ENCODE peak calls at places on chromosomes 13 and 19, in nine cellular contexts. Z is thoracic aorta, B is lung, I is tibial artery, L is A549, H is prostate gland, N is hepatocyte, U is heart left ventricle, W is endothelial cell of umbilical vein. D is an unnamed sample. For H3K4me1, the result is how much of the 10 kb centered on the place peaks cover.

GRCh38 chr19:10069046-10069445 is 17.1 kb upstream of the SHFL start:
- DNase-seq in L (no peak), Z (no peak), N (no peak), W (no peak), B (no peak), U (no peak), I (no peak), H (no peak), D (no peak)

GRCh38 chr13:81142306-81142999 is 801.5 kb upstream of the SPRY2 start:
- DNase-seq in H (peak), U (no peak), L (no peak), W (no peak), I (no peak), Z (no peak), N (no peak), B (no peak), D (no peak)

GRCh38 chr19:17346109-17346671 is 8.8 kb downstream of the GTPBP3 start:
- DNase-seq in B (peak), U (peak), N (peak), Z (no peak), L (peak), I (peak), W (peak), H (peak), D (peak)

GRCh38 chr19:1254081-1254527 is 5.7 kb downstream of the MIDN start:
- DNase-seq in Z (no peak), H (peak), U (peak), I (no peak), B (no peak), N (no peak), W (no peak), L (no peak), D (no peak)

GRCh38 chr19:21130097-21130775 is 11.6 kb upstream of the ZNF431 start:
- DNase-seq in N (peak), I (no peak), U (no peak), H (peak), B (no peak), L (no peak), Z (no peak), W (no peak), D (no peak)

GRCh38 chr19:811511-812048 is 10.2 kb downstream of the PLPPR3 start:
- DNase-seq in W (no peak), I (no peak), U (no peak), N (no peak), L (no peak), H (no peak), B (no peak), Z (no peak), D (no peak)

GRCh38 chr19:21210037-21210621 is 68.3 kb downstream of the ZNF431 start:
- DNase-seq in L (no peak), U (no peak), N (peak), W (no peak), H (no peak), Z (no peak), I (no peak), B (no peak), D (no peak)

GRCh38 chr13:29956771-29957170 is 106.4 kb upstream of the UBL3 start:
- DNase-seq in I (no peak), Z (no peak), H (no peak), U (no peak), B (no peak), W (no peak), N (no peak), L (no peak), D (no peak)

GRCh38 chr13:112820318-112820717 is 130.5 kb downstream of the ATP11A start:
- DNase-seq in N (no peak), H (no peak), Z (no peak), W (no peak), I (peak), U (no peak), B (no peak), L (no peak), D (no peak)

GRCh38 chr19:35718345-35719041 is 690 bp downstream of the KMT2B start:
- DNase-seq in B (peak), H (no peak), I (no peak), U (peak), Z (no peak), W (peak), N (peak), L (peak), D (peak)

GRCh38 chr19:35720648-35721047 is 2.8 kb downstream of the KMT2B start:
- DNase-seq in Z (no peak), L (no peak), U (no peak), I (no peak), W (no peak), B (no peak), N (no peak), H (no peak), D (no peak)

GRCh38 chr19:35719402-35720162 is 1.8 kb downstream of the KMT2B start:
- DNase-seq in N (no peak), H (no peak), I (no peak), Z (no peak), B (no peak), W (no peak), L (no peak), U (no peak), D (no peak)

GRCh38 chr19:35721374-35721773 is 3.6 kb downstream of the KMT2B start:
- DNase-seq in N (no peak), L (no peak), W (no peak), B (no peak), U (no peak), Z (no peak), H (no peak), I (no peak), D (no peak)

DNA sequence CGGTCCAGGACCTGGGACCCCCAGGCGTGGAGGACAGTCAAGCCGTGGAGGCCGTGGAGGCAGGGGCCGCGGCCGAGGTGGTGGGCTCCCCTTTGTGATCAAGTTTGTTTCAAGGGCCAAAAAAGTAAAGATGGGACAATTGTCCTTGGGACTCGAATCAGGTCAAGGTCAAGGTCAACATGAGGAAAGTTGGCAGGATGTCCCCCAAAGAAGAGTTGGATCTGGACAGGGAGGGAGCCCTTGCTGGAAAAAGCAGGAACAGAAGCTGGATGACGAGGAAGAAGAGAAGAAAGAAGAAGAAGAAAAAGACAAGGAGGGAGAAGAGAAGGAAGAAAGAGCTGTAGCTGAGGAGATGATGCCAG is 2.3 kb downstream of the KMT2B start:
- DNase-seq in B (no peak), U (no peak), Z (no peak), I (no peak), L (no peak), H (no peak), N (no peak), W (no peak), D (no peak)
- H3K4me1 ChIP-seq in B (under half), U (under half), Z (under half), I (under half), L (under half), H (under half), N (under half), W (under half), D (under half)

DNA sequence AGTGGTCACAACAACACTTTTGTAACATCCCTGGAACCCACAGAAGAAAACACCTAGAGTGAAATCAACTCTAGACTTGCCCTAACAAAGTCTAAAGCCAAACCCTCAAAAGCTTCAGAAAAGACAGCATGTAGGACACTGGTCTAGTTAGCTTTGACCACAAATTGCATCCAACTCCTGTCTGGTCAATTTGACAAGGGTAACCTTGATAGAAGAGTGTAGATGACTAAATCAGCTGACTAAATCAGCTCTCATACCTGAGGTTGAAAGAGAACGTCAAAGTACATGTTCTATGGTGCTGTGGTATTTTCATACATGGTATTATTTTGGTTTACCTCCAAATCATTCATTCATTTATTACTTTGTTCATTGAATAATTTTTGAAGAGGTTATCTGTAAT is 272.8 kb downstream of the KLF5 start:
- DNase-seq in B (no peak), H (no peak), U (no peak), Z (no peak), N (no peak), I (no peak), L (no peak), W (no peak), D (no peak)
- H3K4me1 ChIP-seq in B (under half), H (under half), U (under half), Z (under half), N (under half), I (under half), L (under half), W (under half), D (under half)

GRCh38 chr19:3984908-3985642 is at the start of gene EEF2:
- DNase-seq in B (peak), L (peak), I (peak), W (peak), U (peak), Z (peak), H (peak), N (peak), D (peak)
- H3K4me1 ChIP-seq in B (under half), L (under half), I (under half), W (under half), U (under half), Z (under half), H (under half), N (under half), D (under half)

GRCh38 chr19:4390862-4391693 is 9.3 kb downstream of the SH3GL1 start:
- DNase-seq in U (peak), L (no peak), I (peak), W (peak), Z (no peak), H (peak), N (peak), B (no peak), D (no peak)
- H3K4me1 ChIP-seq in U (half or more), L (under half), I (under half), W (half or more), Z (half or more), H (half or more), N (half or more), B (under half), D (under half)

DNA sequence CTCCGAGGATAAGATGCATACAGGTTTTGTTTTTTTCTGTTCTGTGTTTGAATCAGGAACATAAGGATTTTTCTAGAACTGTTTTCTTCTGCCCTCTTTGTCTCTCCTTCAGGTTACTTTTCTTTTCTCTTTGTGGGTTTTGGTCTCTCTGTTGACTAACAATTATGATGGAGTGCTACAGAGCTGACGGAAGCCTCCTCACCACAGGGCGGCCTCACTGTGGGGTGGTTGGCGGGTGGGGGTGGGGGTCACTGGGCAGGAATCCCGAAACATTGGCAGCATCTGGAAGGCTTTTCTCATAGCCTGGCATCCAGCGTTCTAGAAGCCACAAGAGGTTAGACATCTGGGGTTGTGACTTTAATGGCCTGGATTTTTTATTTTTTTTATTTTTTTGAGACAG is 12.0 kb upstream of the MATK start:
- DNase-seq in Z (no peak), W (no peak), N (no peak), U (no peak), L (no peak), B (no peak), I (no peak), H (no peak), D (no peak)
- H3K4me1 ChIP-seq in Z (under half), W (under half), N (under half), U (under half), L (under half), B (under half), I (under half), H (under half), D (under half)

DNA sequence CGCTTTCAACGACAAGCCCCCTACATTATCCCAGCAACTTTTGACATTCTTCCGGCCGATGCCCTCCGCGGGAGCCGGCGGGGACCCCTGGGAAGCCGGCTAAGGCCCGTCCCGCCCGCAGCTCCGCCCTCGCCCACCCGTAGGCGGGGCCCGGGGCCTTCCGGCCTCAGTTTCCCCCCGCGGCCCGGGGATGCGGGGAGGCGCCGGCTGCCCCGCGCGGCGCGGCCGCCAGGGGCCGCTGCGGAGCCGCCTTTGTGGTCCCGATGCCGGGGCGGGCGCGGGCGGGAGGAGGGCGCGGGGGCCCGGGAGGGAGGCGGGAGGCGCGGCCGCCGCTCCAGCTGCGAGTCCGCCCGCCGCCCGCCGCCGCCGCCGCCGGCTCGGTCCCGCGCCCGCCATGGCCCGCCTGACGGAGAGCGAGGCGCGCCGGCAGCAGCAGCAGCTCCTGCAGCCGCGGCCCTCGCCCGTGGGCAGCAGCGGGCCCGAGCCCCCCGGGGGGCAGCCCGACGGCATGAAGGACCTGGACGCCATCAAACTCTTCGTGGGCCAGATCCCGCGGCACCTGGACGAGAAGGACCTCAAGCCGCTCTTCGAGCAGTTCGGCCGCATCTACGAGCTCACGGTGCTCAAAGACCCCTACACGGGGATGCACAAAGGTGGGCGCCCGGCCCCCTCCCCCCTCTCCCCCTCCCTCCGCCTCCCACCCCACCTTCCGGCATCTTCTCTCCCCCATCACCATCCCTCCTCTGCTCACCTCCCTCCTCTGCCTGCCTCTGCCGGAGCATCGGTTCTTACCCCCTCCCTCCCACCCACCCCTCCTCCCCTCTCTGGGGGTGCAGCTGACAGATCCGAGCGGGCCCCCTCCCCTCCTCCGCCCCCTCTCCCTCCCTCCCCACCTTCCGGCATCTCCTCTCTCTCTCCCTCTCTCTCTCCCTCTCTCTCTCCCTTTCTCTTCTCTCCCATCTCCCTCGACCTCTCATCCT is at the start of gene CELF5:
- DNase-seq in N (peak), B (no peak), L (no peak), W (no peak), Z (no peak), U (no peak), I (no peak), H (peak), D (peak)
- H3K4me1 ChIP-seq in N (under half), B (under half), L (under half), W (under half), Z (under half), U (under half), I (under half), H (under half), D (under half)

DNA sequence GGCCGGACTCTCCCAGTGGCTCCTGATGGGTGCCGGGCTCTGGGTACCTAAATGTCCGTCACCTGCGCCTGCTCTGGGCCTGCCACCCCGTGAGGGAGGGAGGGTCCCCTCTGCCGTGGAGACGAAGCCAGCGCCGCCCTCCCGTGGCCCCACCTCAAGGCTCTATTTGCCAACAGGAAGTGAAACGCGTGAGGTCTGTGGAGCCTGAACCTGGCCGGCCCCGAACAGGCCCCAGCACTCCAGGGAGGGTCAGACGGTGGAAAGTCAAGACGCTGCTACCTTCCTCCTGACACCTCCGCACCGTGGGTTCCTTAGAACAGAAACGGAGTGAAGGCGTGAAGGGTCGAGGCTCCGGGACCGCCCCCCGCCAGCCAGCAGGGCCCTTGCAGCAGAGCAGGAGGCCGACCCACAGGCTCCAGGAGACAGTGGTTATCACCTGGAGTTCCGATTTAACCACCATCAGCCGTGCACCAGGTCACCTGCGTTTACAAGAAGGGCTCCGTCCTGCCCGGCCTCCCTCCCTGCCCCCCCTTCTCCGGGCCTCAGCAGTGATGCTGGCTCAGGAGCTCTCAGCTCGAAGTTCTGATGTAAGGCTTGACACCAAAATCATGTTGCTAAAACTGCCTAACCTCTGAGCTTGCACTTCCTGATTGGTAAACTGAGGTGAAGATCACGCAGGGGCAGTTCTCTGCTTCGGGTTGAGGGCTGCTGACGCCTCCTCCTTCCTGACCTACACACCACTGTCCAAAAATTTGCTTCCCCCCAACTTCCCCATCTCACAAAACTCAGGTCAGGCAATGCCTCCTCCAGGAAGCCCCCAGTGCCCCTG is 50.9 kb upstream of the C13orf46 start:
- DNase-seq in U (peak), W (no peak), H (no peak), B (no peak), N (no peak), I (peak), L (no peak), Z (no peak), D (no peak)
- H3K4me1 ChIP-seq in U (under half), W (under half), H (under half), B (under half), N (under half), I (under half), L (under half), Z (under half), D (under half)

D was measured in colonic mucosa.